ENCODE peak calls at places on chromosomes 7 and 10, in four cellular contexts. G is adipocyte, W is aorta, I is A549. X is an unnamed sample. For H3K4me1, the result is how much of the 10 kb centered on the place peaks cover.

GRCh38 chr10:119542990-119543813 is 683 bp upstream of the RGS10 start:
- DNase-seq in W (peak), G (peak), I (peak), X (peak)

GRCh38 chr7:140625908-140626868 is 14.4 kb downstream of the DENND2A start:
- DNase-seq in I (peak), G (peak), W (peak), X (no peak)

GRCh38 chr10:68992721-68993440 is 4.3 kb downstream of the KIFBP start:
- DNase-seq in I (no peak), G (peak), W (peak), X (no peak)

GRCh38 chr7:130960208-130960988 is 226.4 kb upstream of the KLF14 start:
- DNase-seq in G (peak), W (no peak), I (peak), X (no peak)

GRCh38 chr10:99399664-99400063 is 30.8 kb downstream of the GOT1 start:
- DNase-seq in W (no peak), G (no peak), I (no peak), X (no peak)

GRCh38 chr10:8332730-8333111 is 278.2 kb downstream of the GATA3 start:
- DNase-seq in W (no peak), I (no peak), G (no peak), X (no peak)

GRCh38 chr10:132377326-132377725 is 19.7 kb upstream of the PWWP2B start:
- DNase-seq in G (no peak), I (no peak), W (no peak), X (peak)

GRCh38 chr10:131675104-131675503 is 225.7 kb upstream of the PPP2R2D start:
- DNase-seq in I (no peak), W (peak), G (no peak), X (no peak)

GRCh38 chr7:29480456-29480855 is 83.2 kb upstream of the PRR15 start:
- DNase-seq in I (no peak), G (no peak), W (no peak), X (no peak)

GRCh38 chr7:146773506-146773905 is 656.9 kb downstream of the CNTNAP2 start:
- DNase-seq in I (no peak), G (peak), W (no peak), X (no peak)

GRCh38 chr7:76340617-76341131 is 18.1 kb downstream of the YWHAG start:
- DNase-seq in G (peak), W (no peak), I (no peak), X (no peak)

GRCh38 chr10:69636626-69637550 is 6.8 kb downstream of the FAM241B start:
- DNase-seq in G (peak), I (peak), W (no peak), X (peak)

GRCh38 chr7:123787227-123788007 is 38.6 kb upstream of the WASL start:
- DNase-seq in G (peak), W (no peak), I (no peak), X (no peak)

GRCh38 chr10:24247841-24248240 is 38.9 kb downstream of the KIAA1217 start:
- DNase-seq in I (no peak), W (no peak), G (no peak), X (no peak)

GRCh38 chr10:24255115-24255895 is 46.4 kb downstream of the KIAA1217 start:
- DNase-seq in W (no peak), G (no peak), I (no peak), X (no peak)

GRCh38 chr10:24249829-24250415 is 41.0 kb downstream of the KIAA1217 start:
- DNase-seq in W (no peak), I (no peak), G (peak), X (no peak)

GRCh38 chr10:24254180-24254579 is 45.2 kb downstream of the KIAA1217 start:
- DNase-seq in W (no peak), G (no peak), I (no peak), X (no peak)

DNA sequence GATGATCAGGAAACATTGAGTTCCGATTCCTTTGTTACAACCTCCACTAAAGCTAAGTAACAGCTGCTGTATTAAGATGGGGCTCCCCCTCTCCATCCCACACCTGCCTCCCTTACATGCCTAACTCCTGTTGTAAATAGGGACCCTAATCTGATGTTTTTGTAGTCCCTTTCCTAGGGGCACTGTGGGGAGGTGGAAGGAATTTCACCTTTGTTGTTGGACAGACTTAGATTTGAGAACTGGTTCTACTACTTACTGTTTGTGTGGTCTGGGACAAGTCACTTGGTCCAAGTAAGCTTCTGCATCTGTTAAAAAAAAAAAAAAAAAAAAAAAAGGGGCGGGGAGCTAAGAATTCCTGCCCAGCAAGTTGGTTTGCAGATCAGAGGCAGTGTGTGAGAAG is 42.6 kb downstream of the KIAA1217 start:
- DNase-seq in W (no peak), I (no peak), G (no peak), X (no peak)
- H3K4me1 ChIP-seq in W (under half), I (under half), G (under half), X (under half)

GRCh38 chr10:82212753-82213152 is 337.8 kb downstream of the NRG3 start:
- DNase-seq in W (no peak), I (no peak), G (no peak), X (no peak)
- H3K4me1 ChIP-seq in W (under half), I (under half), G (under half), X (under half)

GRCh38 chr7:27202018-27202740 is 2.3 kb upstream of the HOXA13 start:
- DNase-seq in I (no peak), W (peak), G (no peak), X (peak)
- H3K4me1 ChIP-seq in I (under half), W (under half), G (under half), X (half or more)

GRCh38 chr7:21942955-21943354 is 2.7 kb downstream of the CDCA7L start:
- DNase-seq in I (no peak), G (no peak), W (no peak), X (no peak)

GRCh38 chr7:21941570-21942224 is 4.0 kb downstream of the CDCA7L start:
- DNase-seq in W (no peak), I (no peak), G (no peak), X (no peak)

GRCh38 chr7:21939858-21940322 is 5.8 kb downstream of the CDCA7L start:
- DNase-seq in W (no peak), I (no peak), G (no peak), X (no peak)

GRCh38 chr7:21938463-21938862 is 7.2 kb downstream of the CDCA7L start:
- DNase-seq in W (no peak), I (no peak), G (no peak), X (no peak)

GRCh38 chr7:21939136-21939857 is 6.4 kb downstream of the CDCA7L start:
- DNase-seq in W (no peak), I (no peak), G (no peak), X (no peak)
- H3K4me1 ChIP-seq in W (under half), I (under half), G (under half), X (under half)

GRCh38 chr10:74431816-74432215 is 280.8 kb downstream of the ADK start:
- DNase-seq in G (no peak), W (no peak), I (no peak), X (no peak)
- H3K4me1 ChIP-seq in G (under half), W (under half), I (under half), X (under half)

GRCh38 chr10:11898372-11899066 is 75.4 kb downstream of the PROSER2 start:
- DNase-seq in G (no peak), W (peak), I (no peak), X (peak)

GRCh38 chr10:11895598-11895997 is 72.4 kb downstream of the PROSER2 start:
- DNase-seq in G (no peak), I (no peak), W (no peak), X (no peak)

GRCh38 chr10:11898033-11898371 is 74.8 kb downstream of the PROSER2 start:
- DNase-seq in I (no peak), G (no peak), W (no peak), X (no peak)

GRCh38 chr10:11895108-11895466 is 71.9 kb downstream of the PROSER2 start:
- DNase-seq in W (peak), G (no peak), I (no peak), X (peak)

DNA sequence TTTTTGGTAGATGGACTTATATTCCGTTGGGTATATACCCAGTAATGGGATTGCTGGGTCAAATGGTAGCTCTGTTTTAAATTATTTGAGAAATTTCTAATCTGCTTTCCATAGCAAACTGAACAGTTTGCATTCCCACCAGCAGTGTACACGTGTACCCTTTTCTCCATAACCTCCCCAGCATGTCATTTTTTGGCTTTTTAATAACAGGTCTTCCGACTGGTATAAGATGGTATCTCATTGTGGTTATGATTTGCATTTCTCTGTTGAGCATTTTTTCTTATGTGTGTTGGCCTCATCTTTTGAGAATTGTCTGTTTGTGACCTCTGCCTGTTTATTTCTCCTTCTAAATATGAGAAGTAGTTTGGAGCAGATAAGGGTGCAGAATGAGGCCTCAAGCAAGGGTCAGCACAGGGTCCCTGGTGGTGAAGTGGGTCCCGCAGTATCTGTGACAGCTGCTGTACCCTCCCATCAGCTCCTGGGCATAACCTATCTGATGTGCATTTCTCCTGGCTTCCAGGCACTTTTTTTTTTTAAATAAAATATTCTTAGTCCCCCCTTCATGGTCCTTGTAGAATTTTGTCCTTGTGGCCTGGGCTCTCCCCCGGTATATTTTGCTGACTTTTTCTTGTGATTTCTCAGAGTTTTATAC is 73.5 kb downstream of the PROSER2 start:
- DNase-seq in W (peak), I (no peak), G (no peak), X (peak)
- H3K4me1 ChIP-seq in W (under half), I (under half), G (under half), X (under half)

GRCh38 chr7:149870701-149871483 is 2.9 kb upstream of the ATP6V0E2 start:
- DNase-seq in I (no peak), W (peak), G (no peak), X (no peak)

GRCh38 chr7:149873074-149873967 is 448 bp upstream of the ATP6V0E2 start:
- DNase-seq in I (peak), G (peak), W (peak), X (peak)

GRCh38 chr7:149871576-149871975 is 2.2 kb upstream of the ATP6V0E2 start:
- DNase-seq in G (no peak), I (no peak), W (no peak), X (no peak)

GRCh38 chr7:149873968-149874643 is at the start of gene ATP6V0E2:
- DNase-seq in G (no peak), I (no peak), W (no peak), X (no peak)

GRCh38 chr7:149872419-149873073 is 1.2 kb upstream of the ATP6V0E2 start:
- DNase-seq in I (peak), W (peak), G (peak), X (no peak)
- H3K4me1 ChIP-seq in I (under half), W (under half), G (under half), X (half or more)

DNA sequence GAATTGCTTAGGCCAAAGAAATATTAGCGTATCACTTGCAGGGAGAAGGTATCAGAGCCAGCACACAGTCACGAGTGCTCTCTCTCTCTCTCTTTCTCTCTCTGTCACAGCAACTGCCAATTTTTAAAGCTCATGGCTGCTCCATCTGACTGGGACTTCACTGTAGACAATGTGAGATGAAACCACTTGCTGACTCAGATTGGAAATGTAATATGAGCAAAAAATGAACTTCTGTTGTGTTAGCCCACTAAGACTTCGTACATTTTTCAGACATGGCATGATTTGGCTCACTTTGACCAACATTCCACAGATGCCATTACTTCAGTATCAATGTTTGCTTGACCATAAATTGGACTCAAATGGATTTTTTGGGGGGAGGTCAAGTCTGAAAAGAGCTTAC is 68.1 kb downstream of the DGKB start:
- DNase-seq in G (peak), W (no peak), I (no peak), X (no peak)
- H3K4me1 ChIP-seq in G (under half), W (under half), I (under half), X (under half)

X was measured in spleen.